ENCODE peak calls at places on chromosomes 1 and 21, in ten cellular contexts. One of them, this sample, is unnamed.

GRCh38 chr1:39368045-39368444 is 123.4 kb upstream of the BMP8A start:
- DNase-seq in ELR: no peak
- DNase-seq in GM12891: no peak
- DNase-seq in HT-29: no peak
- DNase-seq in activated T-cell treated with anti-CD3 and anti-CD28 coated beads for 24 hours: no peak
- DNase-seq in stimulated activated CD4-positive, alpha-beta T cell treated with anti-CD3 and anti-CD28 coated beads, TNF-alpha, amount 100 ng/mL, for 48 hours: no peak
- DNase-seq in T-helper 2 cell: no peak
- DNase-seq in smooth muscle cell of the brain vasculature: no peak
- DNase-seq in A172: no peak
- DNase-seq in body of pancreas: no peak
- DNase-seq in this sample: no peak

GRCh38 chr1:33332357-33332789 is 11.5 kb upstream of the A3GALT2 start:
- DNase-seq in HT-29: no peak
- DNase-seq in smooth muscle cell of the brain vasculature: no peak
- DNase-seq in stimulated activated CD4-positive, alpha-beta T cell treated with anti-CD3 and anti-CD28 coated beads, TNF-alpha, amount 100 ng/mL, for 48 hours: no peak
- DNase-seq in GM12891: no peak
- DNase-seq in T-helper 2 cell: no peak
- DNase-seq in body of pancreas: no peak
- DNase-seq in A172: no peak
- DNase-seq in activated T-cell treated with anti-CD3 and anti-CD28 coated beads for 24 hours: no peak
- DNase-seq in ELR: no peak
- DNase-seq in this sample: no peak

GRCh38 chr1:16088351-16088911 is 15.0 kb upstream of the FAM131C start:
- DNase-seq in smooth muscle cell of the brain vasculature: no peak
- DNase-seq in T-helper 2 cell: no peak
- DNase-seq in ELR: no peak
- DNase-seq in body of pancreas: peak; percentile 10
- DNase-seq in HT-29: peak; percentile 72
- DNase-seq in GM12891: no peak
- DNase-seq in activated T-cell treated with anti-CD3 and anti-CD28 coated beads for 24 hours: no peak
- DNase-seq in stimulated activated CD4-positive, alpha-beta T cell treated with anti-CD3 and anti-CD28 coated beads, TNF-alpha, amount 100 ng/mL, for 48 hours: no peak
- DNase-seq in A172: no peak
- DNase-seq in this sample: no peak

GRCh38 chr1:65343286-65343685 is 33.9 kb downstream of the DNAJC6 start:
- DNase-seq in smooth muscle cell of the brain vasculature: no peak
- DNase-seq in stimulated activated CD4-positive, alpha-beta T cell treated with anti-CD3 and anti-CD28 coated beads, TNF-alpha, amount 100 ng/mL, for 48 hours: no peak
- DNase-seq in GM12891: no peak
- DNase-seq in ELR: peak; percentile 72
- DNase-seq in HT-29: no peak
- DNase-seq in body of pancreas: no peak
- DNase-seq in T-helper 2 cell: no peak
- DNase-seq in activated T-cell treated with anti-CD3 and anti-CD28 coated beads for 24 hours: no peak
- DNase-seq in A172: no peak
- DNase-seq in this sample: no peak

GRCh38 chr1:108643492-108644333 is 17.2 kb downstream of the HENMT1 start:
- DNase-seq in A172: peak; percentile 67
- DNase-seq in HT-29: peak; percentile 75
- DNase-seq in ELR: peak; percentile 73
- DNase-seq in T-helper 2 cell: no peak
- DNase-seq in smooth muscle cell of the brain vasculature: peak; percentile 45
- DNase-seq in activated T-cell treated with anti-CD3 and anti-CD28 coated beads for 24 hours: peak; percentile 41
- DNase-seq in body of pancreas: peak; percentile 59
- DNase-seq in GM12891: peak; percentile 25
- DNase-seq in stimulated activated CD4-positive, alpha-beta T cell treated with anti-CD3 and anti-CD28 coated beads, TNF-alpha, amount 100 ng/mL, for 48 hours: no peak
- DNase-seq in this sample: peak; percentile 33

GRCh38 chr1:200345516-200345915 is 64.3 kb downstream of the ZNF281 start:
- DNase-seq in activated T-cell treated with anti-CD3 and anti-CD28 coated beads for 24 hours: no peak
- DNase-seq in HT-29: no peak
- DNase-seq in smooth muscle cell of the brain vasculature: no peak
- DNase-seq in stimulated activated CD4-positive, alpha-beta T cell treated with anti-CD3 and anti-CD28 coated beads, TNF-alpha, amount 100 ng/mL, for 48 hours: no peak
- DNase-seq in ELR: no peak
- DNase-seq in body of pancreas: no peak
- DNase-seq in A172: no peak
- DNase-seq in T-helper 2 cell: no peak
- DNase-seq in GM12891: no peak
- DNase-seq in this sample: no peak

GRCh38 chr1:203671047-203671446 is 44.4 kb downstream of the ATP2B4 start:
- DNase-seq in HT-29: no peak
- DNase-seq in body of pancreas: no peak
- DNase-seq in ELR: peak; percentile 66
- DNase-seq in T-helper 2 cell: no peak
- DNase-seq in activated T-cell treated with anti-CD3 and anti-CD28 coated beads for 24 hours: no peak
- DNase-seq in smooth muscle cell of the brain vasculature: no peak
- DNase-seq in GM12891: no peak
- DNase-seq in A172: no peak
- DNase-seq in stimulated activated CD4-positive, alpha-beta T cell treated with anti-CD3 and anti-CD28 coated beads, TNF-alpha, amount 100 ng/mL, for 48 hours: no peak
- DNase-seq in this sample: no peak

GRCh38 chr21:37797403-37797802 is 118.9 kb downstream of the KCNJ6 start:
- DNase-seq in A172: no peak
- DNase-seq in stimulated activated CD4-positive, alpha-beta T cell treated with anti-CD3 and anti-CD28 coated beads, TNF-alpha, amount 100 ng/mL, for 48 hours: no peak
- DNase-seq in activated T-cell treated with anti-CD3 and anti-CD28 coated beads for 24 hours: no peak
- DNase-seq in ELR: no peak
- DNase-seq in T-helper 2 cell: no peak
- DNase-seq in smooth muscle cell of the brain vasculature: no peak
- DNase-seq in body of pancreas: no peak
- DNase-seq in GM12891: no peak
- DNase-seq in HT-29: no peak
- DNase-seq in this sample: no peak

GRCh38 chr1:150981805-150982712 is at the start of gene ANXA9:
- DNase-seq in stimulated activated CD4-positive, alpha-beta T cell treated with anti-CD3 and anti-CD28 coated beads, TNF-alpha, amount 100 ng/mL, for 48 hours: no peak
- DNase-seq in GM12891: peak; percentile 42
- DNase-seq in body of pancreas: peak; percentile 73
- DNase-seq in HT-29: peak; percentile 83
- DNase-seq in activated T-cell treated with anti-CD3 and anti-CD28 coated beads for 24 hours: no peak
- DNase-seq in A172: peak; percentile 76
- DNase-seq in T-helper 2 cell: no peak
- DNase-seq in smooth muscle cell of the brain vasculature: no peak
- DNase-seq in ELR: no peak
- DNase-seq in this sample: no peak

GRCh38 chr1:176579087-176579486 is 116.1 kb downstream of the PAPPA2 start:
- DNase-seq in activated T-cell treated with anti-CD3 and anti-CD28 coated beads for 24 hours: no peak
- DNase-seq in GM12891: no peak
- DNase-seq in smooth muscle cell of the brain vasculature: no peak
- DNase-seq in A172: no peak
- DNase-seq in ELR: no peak
- DNase-seq in body of pancreas: no peak
- DNase-seq in T-helper 2 cell: no peak
- DNase-seq in stimulated activated CD4-positive, alpha-beta T cell treated with anti-CD3 and anti-CD28 coated beads, TNF-alpha, amount 100 ng/mL, for 48 hours: no peak
- DNase-seq in HT-29: no peak
- DNase-seq in this sample: no peak

GRCh38 chr1:78003882-78004718 is 639 bp upstream of the DNAJB4 start:
- DNase-seq in ELR: peak; percentile 93
- DNase-seq in GM12891: peak; percentile 20
- DNase-seq in A172: peak; percentile 75
- DNase-seq in body of pancreas: peak; percentile 41
- DNase-seq in stimulated activated CD4-positive, alpha-beta T cell treated with anti-CD3 and anti-CD28 coated beads, TNF-alpha, amount 100 ng/mL, for 48 hours: peak; percentile 26
- DNase-seq in activated T-cell treated with anti-CD3 and anti-CD28 coated beads for 24 hours: peak; percentile 14
- DNase-seq in HT-29: peak; percentile 93
- DNase-seq in T-helper 2 cell: no peak
- DNase-seq in smooth muscle cell of the brain vasculature: peak; percentile 47
- DNase-seq in this sample: peak; percentile 46

GRCh38 chr1:23923592-23924495 is 10.7 kb upstream of the CNR2 start:
- DNase-seq in A172: no peak
- DNase-seq in ELR: no peak
- DNase-seq in T-helper 2 cell: no peak
- DNase-seq in activated T-cell treated with anti-CD3 and anti-CD28 coated beads for 24 hours: no peak
- DNase-seq in GM12891: no peak
- DNase-seq in smooth muscle cell of the brain vasculature: no peak
- DNase-seq in HT-29: no peak
- DNase-seq in stimulated activated CD4-positive, alpha-beta T cell treated with anti-CD3 and anti-CD28 coated beads, TNF-alpha, amount 100 ng/mL, for 48 hours: no peak
- DNase-seq in body of pancreas: no peak
- DNase-seq in this sample: no peak

This sample was measured in HTR-8/SVneo.